ENCODE peak calls at places on chromosomes 5 and 9, in eight cellular contexts. Y is mucosa of descending colon; M is pons; T is activated naive CD4-positive, alpha-beta T cell; G is NAMALWA; L is A172; Q is WERI-Rb-1; Z is SW 1271. P is an unnamed sample.

GRCh38 chr5:167796636-167797035 is 494.8 kb upstream of the WWC1 start:
- DNase-seq in T (no peak), L (no peak), Y (no peak), G (no peak), M (no peak), Z (no peak), Q (no peak), P (no peak)

GRCh38 chr5:132054697-132055440 is 5.6 kb upstream of the IL3 start:
- DNase-seq in L (no peak), Q (peak; percentile 3), Z (no peak), Y (no peak), M (no peak), G (no peak), T (no peak), P (no peak)

GRCh38 chr5:178793156-178793555 is 62.7 kb upstream of the ZNF354A start:
- DNase-seq in M (no peak), Z (peak; percentile 40), Q (peak; percentile 72), Y (peak; percentile 37), L (no peak), T (no peak), G (peak; percentile 38), P (no peak)

GRCh38 chr5:132807163-132807838 is 5.8 kb upstream of the SOWAHA start:
- DNase-seq in M (peak; percentile 91), T (no peak), G (peak; percentile 27), L (no peak), Q (peak; percentile 56), Y (peak; percentile 93), Z (no peak), P (no peak)

GRCh38 chr5:395921-396714 is 46.9 kb upstream of the EXOC3 start:
- DNase-seq in L (no peak), M (no peak), Z (no peak), G (peak; percentile 31), Q (no peak), Y (no peak), T (no peak), P (no peak)

GRCh38 chr5:176996780-176997179 is 9.8 kb downstream of the UIMC1 start:
- DNase-seq in T (no peak), M (no peak), Z (no peak), Q (no peak), Y (no peak), L (peak; percentile 21), G (no peak), P (no peak)

GRCh38 chr9:89746385-89747116 is 141.7 kb downstream of the GADD45G start:
- DNase-seq in G (no peak), L (no peak), Q (peak; percentile 92), Y (no peak), T (no peak), Z (no peak), M (no peak), P (no peak)

GRCh38 chr5:152086668-152087067 is 162.0 kb upstream of the GLRA1 start:
- DNase-seq in Z (no peak), G (no peak), Y (no peak), M (no peak), L (no peak), Q (peak; percentile 66), T (no peak), P (no peak)

GRCh38 chr9:90612957-90613356 is 29.7 kb downstream of the DIRAS2 start:
- DNase-seq in M (no peak), Q (no peak), G (no peak), Y (no peak), L (no peak), T (no peak), Z (no peak), P (no peak)

GRCh38 chr5:17895296-17896058 is 261.2 kb downstream of the TAF11L14 start:
- DNase-seq in Y (no peak), Z (no peak), G (no peak), Q (no peak), M (no peak), L (no peak), T (no peak), P (no peak)

GRCh38 chr9:96067004-96067403 is 191.5 kb downstream of the ERCC6L2 start:
- DNase-seq in L (no peak), M (no peak), Q (no peak), T (no peak), Z (no peak), Y (no peak), G (no peak), P (no peak)

GRCh38 chr9:136059321-136059791 is 35.7 kb downstream of the NACC2 start:
- DNase-seq in T (no peak), G (no peak), L (no peak), Y (no peak), M (no peak), Q (no peak), Z (no peak), P (no peak)

GRCh38 chr5:41927604-41928003 is 2.5 kb downstream of the FBXO4 start:
- DNase-seq in L (no peak), G (no peak), M (no peak), Y (no peak), Q (no peak), Z (no peak), T (no peak), P (no peak)

GRCh38 chr5:38600334-38601045 is 44.0 kb upstream of the LIFR start:
- DNase-seq in Z (no peak), G (no peak), Q (no peak), Y (no peak), T (no peak), M (no peak), L (no peak), P (no peak)

GRCh38 chr5:95725937-95726810 is 5.0 kb upstream of the RHOBTB3 start:
- DNase-seq in G (no peak), L (no peak), M (no peak), Z (no peak), Q (no peak), Y (no peak), T (no peak), P (no peak)

GRCh38 chr5:96537386-96537785 is 104.3 kb upstream of the PCSK1 start:
- DNase-seq in G (no peak), L (peak; percentile 89), Z (peak; percentile 86), M (no peak), T (no peak), Q (no peak), Y (no peak), P (peak; percentile 21)

GRCh38 chr5:150783422-150783928 is 4.9 kb downstream of the SMIM3 start:
- DNase-seq in T (peak; percentile 8), G (peak; percentile 40), Y (peak; percentile 87), Q (no peak), Z (peak; percentile 58), L (peak; percentile 94), M (peak; percentile 57), P (no peak)

GRCh38 chr9:70413798-70414775 is at the start of gene KLF9:
- DNase-seq in M (peak; percentile 99), Z (peak; percentile 98), Y (peak; percentile 92), Q (peak; percentile 74), L (peak; percentile 91), G (peak; percentile 91), T (peak; percentile 74), P (peak; percentile 93)

GRCh38 chr5:120604898-120605297 is 140.8 kb downstream of the PRR16 start:
- DNase-seq in G (no peak), M (no peak), Q (no peak), L (peak; percentile 95), Z (peak; percentile 99), Y (no peak), T (no peak), P (no peak)

GRCh38 chr5:139593716-139594319 is 32.7 kb downstream of the UBE2D2 start:
- DNase-seq in T (no peak), Z (peak; percentile 63), Q (no peak), Y (no peak), M (no peak), L (peak; percentile 67), G (no peak), P (no peak)

GRCh38 chr9:89983411-89983810 is 378.6 kb downstream of the GADD45G start:
- DNase-seq in G (no peak), T (no peak), Z (no peak), Q (no peak), Y (no peak), L (no peak), M (no peak), P (no peak)

GRCh38 chr5:140075371-140075770 is 32.3 kb upstream of the NRG2 start:
- DNase-seq in G (peak; percentile 31), M (peak; percentile 11), Z (peak; percentile 58), Q (no peak), L (no peak), Y (no peak), T (no peak), P (no peak)